ENCODE peak calls at places on chromosomes 2 and 18, in nine cellular contexts. O is HFFc6, Z is MM.1S, L is ascending aorta, P is mammary epithelial cell, T is heart left ventricle, B is HFF-Myc, A is mesothelial cell of epicardium, W is cardiac fibroblast. X is an unnamed sample.

GRCh38 chr18:26685438-26686173 is 137.3 kb upstream of the KCTD1 start:
- DNase-seq in O (no peak), Z (no peak), L (no peak), P (no peak), T (no peak), B (no peak), A (no peak), W (no peak), X (no peak)

GRCh38 chr18:38805256-38805655 is 1239.7 kb upstream of the CELF4 start:
- DNase-seq in O (no peak), Z (no peak), L (no peak), P (no peak), T (no peak), B (no peak), A (no peak), W (no peak), X (no peak)

GRCh38 chr2:127084611-127085031 is 22.3 kb downstream of the BIN1 start:
- DNase-seq in O (no peak), Z (no peak), L (no peak), P (no peak), T (no peak), B (no peak), A (no peak), W (no peak), X (no peak)

GRCh38 chr2:43948370-43948769 is 47.4 kb downstream of the LRPPRC start:
- DNase-seq in O (no peak), Z (no peak), L (no peak), P (no peak), T (no peak), B (no peak), A (no peak), W (no peak), X (no peak)

GRCh38 chr2:175025946-175026345 is 20.8 kb upstream of the CHN1 start:
- DNase-seq in O (no peak), Z (no peak), L (no peak), P (no peak), T (no peak), B (no peak), A (no peak), W (peak), X (no peak)

GRCh38 chr2:67400560-67401464 is 3.7 kb downstream of the ETAA1 start:
- DNase-seq in O (peak), Z (no peak), L (no peak), P (peak), T (no peak), B (no peak), A (no peak), W (peak), X (no peak)

GRCh38 chr18:51751901-51752300 is 554.4 kb upstream of the MEX3C start:
- DNase-seq in O (no peak), Z (no peak), L (no peak), P (peak), T (no peak), B (no peak), A (no peak), W (no peak), X (no peak)

GRCh38 chr2:228180126-228181097 is 1.1 kb downstream of the SPHKAP start:
- DNase-seq in O (peak), Z (no peak), L (no peak), P (no peak), T (peak), B (no peak), A (no peak), W (peak), X (no peak)

GRCh38 chr2:121063471-121063870 is 221.5 kb downstream of the TFCP2L1 start:
- DNase-seq in O (no peak), Z (no peak), L (no peak), P (no peak), T (no peak), B (no peak), A (no peak), W (no peak), X (no peak)

GRCh38 chr2:239532859-239533258 is 132.0 kb upstream of the HDAC4 start:
- DNase-seq in O (no peak), Z (no peak), L (no peak), P (no peak), T (no peak), B (no peak), A (no peak), W (no peak), X (no peak)

GRCh38 chr2:124034265-124034664 is 9.2 kb downstream of the CNTNAP5 start:
- DNase-seq in O (no peak), Z (no peak), L (no peak), P (no peak), T (no peak), B (no peak), A (no peak), W (no peak), X (no peak)

GRCh38 chr18:78758496-78758895 is 221.1 kb upstream of the SALL3 start:
- DNase-seq in O (no peak), Z (no peak), L (no peak), P (no peak), T (no peak), B (no peak), A (no peak), W (no peak), X (no peak)

GRCh38 chr2:240932724-240933047 is 26.6 kb downstream of the CROCC2 start:
- DNase-seq in O (no peak), Z (no peak), L (peak), P (no peak), T (no peak), B (no peak), A (no peak), W (no peak), X (peak)

GRCh38 chr2:119826370-119826961 is 66.7 kb downstream of the PTPN4 start:
- DNase-seq in O (peak), Z (peak), L (no peak), P (no peak), T (no peak), B (peak), A (no peak), W (peak), X (peak)

GRCh38 chr2:218323526-218324472 is 31.5 kb upstream of the TMBIM1 start:
- DNase-seq in O (no peak), Z (no peak), L (no peak), P (peak), T (peak), B (peak), A (peak), W (peak), X (peak)

GRCh38 chr2:232890536-232890895 is 20.5 kb downstream of the SNORC start:
- DNase-seq in O (no peak), Z (no peak), L (no peak), P (no peak), T (no peak), B (no peak), A (no peak), W (no peak), X (no peak)
- TF ChIP-seq CTCF in O (no peak), Z (no peak), L (no peak), P (no peak), T (no peak), B (no peak), A (no peak), W (no peak), X (no peak)

GRCh38 chr2:19746611-19747309 is 155.0 kb downstream of the TTC32 start:
- DNase-seq in O (no peak), Z (no peak), L (peak), P (no peak), T (peak), B (no peak), A (no peak), W (no peak), X (no peak)
- TF ChIP-seq CTCF in O (peak), Z (peak), L (peak), P (no peak), T (peak), B (peak), A (no peak), W (peak), X (no peak)

DNA sequence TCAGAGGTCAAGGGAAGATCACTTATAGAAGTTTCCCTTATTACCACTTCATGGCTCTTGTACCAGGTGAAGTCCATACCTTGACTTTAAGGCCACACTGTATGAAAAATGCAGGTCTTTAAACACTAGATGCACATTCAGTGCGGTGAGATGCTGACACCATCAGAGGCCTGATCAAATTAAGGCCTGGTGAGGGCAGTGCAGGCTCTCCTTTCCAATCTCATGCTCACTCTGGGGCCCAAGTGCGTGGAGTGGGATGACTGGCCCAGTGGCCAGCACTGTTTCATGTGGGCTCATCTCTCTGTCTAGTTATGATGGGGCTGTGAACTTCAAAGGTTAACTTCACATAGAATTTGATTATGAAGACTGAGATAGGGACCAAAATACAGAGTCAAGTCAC is 281.1 kb downstream of the SLC4A3 start:
- DNase-seq in O (no peak), Z (no peak), L (no peak), P (no peak), T (no peak), B (no peak), A (no peak), W (no peak), X (no peak)
- TF ChIP-seq CTCF in O (peak), Z (no peak), L (no peak), P (no peak), T (no peak), B (no peak), A (no peak), W (no peak), X (no peak)

GRCh38 chr2:3443685-3444084 is 64.2 kb downstream of the TRAPPC12 start:
- DNase-seq in O (no peak), Z (no peak), L (peak), P (no peak), T (no peak), B (no peak), A (no peak), W (no peak), X (no peak)
- TF ChIP-seq CTCF in O (peak), Z (no peak), L (no peak), P (no peak), T (no peak), B (no peak), A (no peak), W (no peak), X (no peak)

GRCh38 chr2:237743561-237744269 is 54.9 kb upstream of the RBM44 start:
- DNase-seq in O (peak), Z (no peak), L (peak), P (peak), T (no peak), B (no peak), A (no peak), W (peak), X (no peak)
- TF ChIP-seq CTCF in O (peak), Z (no peak), L (no peak), P (peak), T (no peak), B (no peak), A (peak), W (no peak), X (no peak)

GRCh38 chr2:40284797-40285196 is 167.1 kb downstream of the SLC8A1 start:
- DNase-seq in O (peak), Z (no peak), L (no peak), P (no peak), T (no peak), B (no peak), A (no peak), W (peak), X (no peak)
- TF ChIP-seq CTCF in O (peak), Z (no peak), L (peak), P (no peak), T (peak), B (no peak), A (no peak), W (peak), X (no peak)

GRCh38 chr18:10564975-10565773 is 39.3 kb downstream of the NAPG start:
- DNase-seq in O (no peak), Z (no peak), L (no peak), P (no peak), T (no peak), B (no peak), A (no peak), W (no peak), X (no peak)
- TF ChIP-seq CTCF in O (no peak), Z (no peak), L (no peak), P (no peak), T (no peak), B (no peak), A (no peak), W (no peak), X (no peak)

GRCh38 chr2:206085742-206086445 is at the start of gene INO80D:
- DNase-seq in O (peak), Z (peak), L (peak), P (peak), T (peak), B (peak), A (peak), W (peak), X (peak)
- TF ChIP-seq CTCF in O (peak), Z (peak), L (peak), P (peak), T (peak), B (peak), A (no peak), W (peak), X (peak)

X was measured in transverse colon.